ENCODE peak calls at places on chromosomes 13 and 19, in six cellular contexts. L is foreskin fibroblast, X is ovary, B is SK-N-DZ, P is NCI-H524, W is T-cell. T is an unnamed sample.

GRCh38 chr13:39499580-39499979 is 103.4 kb downstream of the LHFPL6 start:
- DNase-seq in L (no peak), X (no peak), B (no peak), P (no peak), W (no peak), T (no peak)

GRCh38 chr13:66660013-66660804 is 569.9 kb downstream of the PCDH9 start:
- DNase-seq in L (peak; percentile 54), X (no peak), B (no peak), P (no peak), W (no peak), T (no peak)

GRCh38 chr19:58304255-58304654 is 922 bp upstream of the ERVK3-1 start:
- DNase-seq in L (no peak), X (no peak), B (no peak), P (no peak), W (no peak), T (no peak)

GRCh38 chr19:37930416-37930815 is 23.4 kb downstream of the SIPA1L3 start:
- DNase-seq in L (no peak), X (no peak), B (no peak), P (no peak), W (no peak), T (no peak)

GRCh38 chr13:91308299-91308698 is 39.2 kb upstream of the MIR17HG start:
- DNase-seq in L (no peak), X (no peak), B (no peak), P (peak; percentile 4), W (no peak), T (no peak)

GRCh38 chr19:58409010-58409790 is 751 bp downstream of the ZNF584 start:
- DNase-seq in L (no peak), X (peak; percentile 62), B (no peak), P (peak; percentile 69), W (no peak), T (no peak)

GRCh38 chr13:88648598-88649373 is 977.6 kb downstream of the SLITRK5 start:
- DNase-seq in L (no peak), X (no peak), B (no peak), P (no peak), W (no peak), T (no peak)

GRCh38 chr19:49142866-49143335 is 12.3 kb downstream of the HRC start:
- DNase-seq in L (peak; percentile 86), X (peak; percentile 79), B (peak; percentile 91), P (peak; percentile 96), W (peak; percentile 42), T (peak; percentile 68)

GRCh38 chr13:44667950-44668349 is 91.8 kb upstream of the TSC22D1 start:
- DNase-seq in L (no peak), X (no peak), B (no peak), P (no peak), W (no peak), T (no peak)

GRCh38 chr19:4519521-4520277 is 1.4 kb upstream of the PLIN4 start:
- DNase-seq in L (no peak), X (no peak), B (no peak), P (no peak), W (no peak), T (no peak)

GRCh38 chr19:1057185-1057857 is 9.6 kb upstream of the ARHGAP45 start:
- DNase-seq in L (peak; percentile 42), X (no peak), B (peak; percentile 74), P (peak; percentile 38), W (no peak), T (no peak)

GRCh38 chr19:34236035-34236793 is 18.1 kb upstream of the GARRE1 start:
- DNase-seq in L (peak; percentile 40), X (no peak), B (peak; percentile 13), P (no peak), W (no peak), T (no peak)

GRCh38 chr13:39676315-39676876 is 20.9 kb downstream of the COG6 start:
- DNase-seq in L (no peak), X (no peak), B (peak; percentile 37), P (peak; percentile 60), W (no peak), T (no peak)

T was measured in CD14-positive monocyte.